ENCODE peak calls at places on chromosomes 1 and 21, in four cellular contexts. O is K562, Y is HepG2, A is Panc1. G is an unnamed sample.

GRCh38 chr1:12629974-12630760 is 12.2 kb upstream of the DHRS3 start:
- DNase-seq in O (no peak), Y (no peak), A (no peak), G (no peak)

GRCh38 chr1:161884475-161884874 is 118.4 kb downstream of the ATF6 start:
- DNase-seq in Y (no peak), A (no peak), O (no peak), G (no peak)

GRCh38 chr1:206668351-206668750 is 16.4 kb upstream of the MAPKAPK2 start:
- DNase-seq in Y (no peak), O (no peak), A (no peak), G (no peak)

GRCh38 chr1:36161656-36162531 is 5.9 kb downstream of the MAP7D1 start:
- DNase-seq in A (no peak), Y (no peak), O (no peak), G (no peak)

GRCh38 chr1:66711420-66711819 is 40.8 kb upstream of the DYNLT5 start:
- DNase-seq in O (no peak), Y (no peak), A (no peak), G (no peak)

GRCh38 chr1:47527653-47528272 is 89.9 kb downstream of the FOXD2 start:
- DNase-seq in A (no peak), Y (peak; percentile 12), O (peak; percentile 56), G (peak; percentile 15)

GRCh38 chr1:50666849-50667248 is 243.6 kb upstream of the DMRTA2 start:
- DNase-seq in Y (no peak), O (no peak), A (no peak), G (no peak)

GRCh38 chr1:155947292-155947691 is 5.9 kb downstream of the RXFP4 start:
- DNase-seq in Y (no peak), O (no peak), A (no peak), G (no peak)

GRCh38 chr21:34815831-34816700 is 147.3 kb downstream of the CLIC6 start:
- DNase-seq in Y (no peak), A (no peak), O (no peak), G (no peak)

GRCh38 chr1:71298633-71299032 is 217.8 kb upstream of the ZRANB2 start:
- DNase-seq in A (no peak), O (no peak), Y (no peak), G (no peak)

GRCh38 chr21:31446206-31446900 is 102.3 kb upstream of the TIAM1 start:
- DNase-seq in Y (no peak), O (no peak), A (no peak), G (no peak)

GRCh38 chr1:241081473-241081872 is 275.5 kb downstream of the RGS7 start:
- DNase-seq in A (no peak), O (no peak), Y (no peak), G (no peak)

GRCh38 chr1:233673947-233674431 is 60.1 kb downstream of the KCNK1 start:
- DNase-seq in A (no peak), O (peak; percentile 41), Y (no peak), G (no peak)

GRCh38 chr1:157558119-157558518 is 5.8 kb upstream of the FCRL5 start:
- DNase-seq in Y (no peak), A (no peak), O (no peak), G (no peak)

GRCh38 chr1:206430031-206430983 is 40.0 kb upstream of the IKBKE start:
- DNase-seq in Y (no peak), O (no peak), A (no peak), G (no peak)

GRCh38 chr21:45513003-45513706 is 29.1 kb downstream of the SLC19A1 start:
- DNase-seq in A (no peak), O (no peak), Y (no peak), G (no peak)

GRCh38 chr21:18168108-18168507 is 76.5 kb upstream of the CHODL start:
- DNase-seq in A (no peak), Y (no peak), O (no peak), G (no peak)

GRCh38 chr1:229205854-229206253 is 65.1 kb upstream of the RAB4A start:
- DNase-seq in Y (no peak), O (no peak), A (no peak), G (no peak)
- H3K4me1 ChIP-seq in Y (peaks cover 42% of the 10 kb centered on the region), O (no peaks in the 10 kb centered on the region), A (no peaks in the 10 kb centered on the region), G (no peaks in the 10 kb centered on the region)

DNA sequence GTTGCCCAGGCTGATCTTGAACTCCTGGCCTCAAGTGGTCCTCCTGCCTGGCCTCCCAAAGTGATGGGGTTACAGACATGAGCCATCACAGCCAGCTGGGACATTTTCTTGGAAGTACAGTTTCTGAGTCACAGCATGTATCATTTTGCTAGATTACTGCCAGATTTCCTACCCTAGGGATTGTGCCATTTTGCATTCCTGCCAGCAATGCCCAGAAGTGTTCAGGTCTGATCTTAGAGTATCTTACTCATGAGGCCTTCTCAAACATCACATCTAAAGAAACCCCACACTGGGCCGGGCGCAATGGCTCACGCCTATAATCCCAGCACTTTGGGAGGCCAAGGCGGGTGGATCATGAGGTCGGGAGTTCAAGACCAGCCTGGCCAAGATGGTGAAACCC is 10.2 kb downstream of the BMP8A start:
- DNase-seq in O (no peak), Y (no peak), A (no peak), G (no peak)
- TF ChIP-seq TCF7L2 in O (no peak), Y (no peak), A (no peak), G (no peak)

GRCh38 chr1:100316622-100317021 is 35.7 kb upstream of the CDC14A start:
- DNase-seq in Y (no peak), A (no peak), O (no peak), G (no peak)

GRCh38 chr1:100320311-100321097 is 31.8 kb upstream of the CDC14A start:
- DNase-seq in A (no peak), Y (peak; percentile 24), O (no peak), G (no peak)

GRCh38 chr1:100322436-100323211 is 29.7 kb upstream of the CDC14A start:
- DNase-seq in Y (peak; percentile 52), O (no peak), A (no peak), G (no peak)

GRCh38 chr1:100323428-100324106 is 28.7 kb upstream of the CDC14A start:
- DNase-seq in Y (no peak), A (no peak), O (no peak), G (no peak)

DNA sequence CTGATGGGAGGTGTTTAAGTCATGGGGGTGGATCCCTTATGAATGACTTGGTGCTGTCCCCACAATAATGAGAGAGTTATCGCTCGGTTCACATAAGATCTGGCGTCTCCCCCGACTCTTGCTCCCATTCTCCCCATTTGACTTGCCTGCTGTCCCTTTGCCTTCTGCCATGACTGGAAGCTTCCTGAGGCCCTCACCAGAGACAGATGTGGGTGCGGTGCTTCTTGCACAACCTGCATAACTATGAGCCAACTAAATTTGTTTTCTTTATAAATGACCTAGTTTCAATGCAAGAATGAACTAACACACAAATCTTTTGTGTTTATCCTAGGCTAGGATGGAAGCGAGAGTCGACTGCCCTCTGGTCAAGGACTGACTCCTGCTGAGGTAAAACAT is 31.2 kb upstream of the CDC14A start:
- DNase-seq in Y (no peak), O (no peak), A (no peak), G (no peak)
- H3K9me3 ChIP-seq in Y (no peaks in the 10 kb centered on the region), O (no peaks in the 10 kb centered on the region), A (no peaks in the 10 kb centered on the region), G (no peaks in the 10 kb centered on the region)

DNA sequence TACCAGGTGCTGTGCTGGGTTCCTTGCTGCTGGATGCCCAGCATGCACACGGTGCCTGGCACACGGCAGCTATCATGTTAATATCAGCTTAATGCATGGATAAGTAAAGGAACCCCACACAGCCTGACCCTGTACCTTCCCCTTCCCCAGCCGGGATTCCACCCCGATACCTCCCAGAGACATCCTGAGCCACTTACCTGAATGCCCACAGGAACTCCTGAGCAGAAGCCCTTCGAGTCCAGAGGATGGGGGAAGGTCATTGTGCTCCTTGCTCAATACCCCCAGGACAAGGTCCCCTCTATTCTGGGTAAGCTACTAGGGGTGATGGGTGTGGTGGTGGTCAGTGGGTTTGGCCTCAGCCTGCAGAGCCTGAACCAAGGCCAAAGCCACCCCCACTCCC is 1.4 kb downstream of the FAM131C start:
- DNase-seq in O (no peak), Y (no peak), A (no peak), G (no peak)
- H3K4me1 ChIP-seq in O (peaks cover 40% of the 10 kb centered on the region), Y (peaks cover 42% of the 10 kb centered on the region), A (peaks cover 23% of the 10 kb centered on the region), G (peaks cover 53% of the 10 kb centered on the region)

GRCh38 chr1:116826818-116827606 is 72.8 kb downstream of the CD2 start:
- DNase-seq in Y (peak; percentile 7), A (no peak), O (peak; percentile 82), G (no peak)
- TF ChIP-seq TCF7L2 in Y (no peak), A (no peak), O (no peak), G (no peak)

DNA sequence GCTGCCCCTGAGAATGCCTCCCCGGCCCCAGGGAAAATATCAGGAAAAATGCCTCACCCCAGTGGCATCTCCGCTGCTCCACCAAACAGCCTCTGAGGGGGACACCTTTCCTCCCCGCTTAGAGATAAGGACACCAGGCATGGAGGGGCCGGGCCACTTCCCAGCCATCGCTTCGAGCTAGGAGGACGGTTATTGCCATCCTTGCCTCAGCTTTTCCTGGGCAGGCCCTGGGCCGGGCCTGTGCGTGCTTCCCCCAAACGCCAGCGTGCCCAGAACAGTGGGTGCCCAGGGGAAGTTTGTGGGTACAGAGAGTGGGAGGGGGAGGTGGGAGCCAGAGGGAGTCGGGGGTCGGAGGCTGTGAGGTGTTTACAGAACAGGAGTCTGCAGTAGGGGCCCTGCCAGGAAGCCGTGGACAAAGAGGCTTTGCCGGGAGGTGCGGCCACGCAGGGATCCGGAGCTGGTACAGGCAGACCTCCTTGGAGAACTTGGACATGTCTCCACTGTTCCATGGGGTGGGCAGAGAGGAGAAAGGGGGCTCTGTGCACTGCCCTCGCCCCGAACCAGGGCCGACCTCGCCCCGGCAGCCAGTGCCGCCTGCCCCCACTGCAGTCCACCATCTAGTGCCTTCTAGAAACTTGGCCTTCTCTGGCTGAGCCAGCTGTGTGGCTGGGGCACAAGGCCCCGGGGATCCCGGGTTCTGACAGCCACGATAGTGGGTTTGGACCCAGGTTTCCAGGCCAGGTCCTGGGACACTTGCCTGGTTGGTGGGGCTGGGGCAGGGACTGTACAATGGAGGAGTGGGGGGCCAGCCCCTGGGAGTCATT is 33.5 kb upstream of the TTC34 start:
- DNase-seq in Y (no peak), O (no peak), A (no peak), G (no peak)
- H3K9me3 ChIP-seq in Y (no peaks in the 10 kb centered on the region), O (no peaks in the 10 kb centered on the region), A (no peaks in the 10 kb centered on the region), G (no peaks in the 10 kb centered on the region)

GRCh38 chr1:167774710-167775109 is 52.9 kb downstream of the MPZL1 start:
- DNase-seq in A (no peak), Y (no peak), O (no peak), G (no peak)

GRCh38 chr1:167777253-167777618 is 55.5 kb downstream of the MPZL1 start:
- DNase-seq in O (no peak), A (no peak), Y (no peak), G (no peak)

GRCh38 chr1:167775178-167775577 is 53.4 kb downstream of the MPZL1 start:
- DNase-seq in Y (no peak), A (no peak), O (no peak), G (no peak)

GRCh38 chr1:167776616-167777252 is 55.0 kb downstream of the MPZL1 start:
- DNase-seq in A (no peak), Y (no peak), O (no peak), G (no peak)

GRCh38 chr1:167776151-167776550 is 54.4 kb downstream of the MPZL1 start:
- DNase-seq in O (no peak), Y (no peak), A (no peak), G (no peak)
- H3K4me1 ChIP-seq in O (peaks cover 4% of the 10 kb centered on the region), Y (no peaks in the 10 kb centered on the region), A (no peaks in the 10 kb centered on the region), G (no peaks in the 10 kb centered on the region)

DNA sequence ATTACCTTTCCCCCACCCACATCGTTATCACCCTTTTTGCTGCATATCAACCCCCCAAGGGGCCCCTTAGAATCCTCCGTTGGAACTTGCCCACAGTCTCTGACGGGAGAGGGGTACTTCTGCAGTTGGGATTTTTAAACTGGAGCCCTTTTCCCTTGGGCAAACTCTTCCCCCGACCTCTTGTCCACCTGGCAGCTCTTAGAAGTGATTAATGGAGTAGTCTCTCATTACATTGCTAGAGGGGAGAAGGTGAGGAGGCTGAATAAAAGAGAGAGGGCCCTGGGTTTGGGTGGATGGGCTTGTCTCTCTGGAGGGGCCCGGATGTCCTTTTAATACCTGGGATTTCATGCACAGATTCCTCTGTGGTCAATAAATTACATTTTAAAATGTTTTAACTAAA is 27.2 kb upstream of the TSPAN2 start:
- DNase-seq in A (no peak), O (no peak), Y (no peak), G (no peak)
- TF ChIP-seq TCF7L2 in A (no peak), O (no peak), Y (no peak), G (no peak)